ENCODE peak calls at places on chromosomes 5 and 9, in five cellular contexts. I, W, U, Y and B are unnamed samples. For H3K79me2, the result is how much of the 10 kb centered on the place peaks cover.

GRCh38 chr9:12775373-12775962 is 648 bp downstream of the LURAP1L start:
- DNase-seq in I (peak), W (peak), U (no peak), Y (no peak), B (peak)

GRCh38 chr9:88998911-88999310 is 7.6 kb downstream of the S1PR3 start:
- DNase-seq in I (no peak), W (no peak), U (no peak), Y (no peak), B (no peak)

GRCh38 chr5:116358911-116359418 is 215.7 kb downstream of the SEMA6A start:
- DNase-seq in I (no peak), W (no peak), U (no peak), Y (no peak), B (peak)

GRCh38 chr9:127388037-127388855 is 8.7 kb upstream of the SLC2A8 start:
- DNase-seq in I (peak), W (no peak), U (peak), Y (peak), B (peak)

GRCh38 chr5:55063899-55064298 is 38.5 kb upstream of the GZMA start:
- DNase-seq in I (no peak), W (no peak), U (no peak), Y (no peak), B (no peak)

GRCh38 chr5:98581416-98581999 is 192.0 kb upstream of the RGMB start:
- DNase-seq in I (no peak), W (no peak), U (no peak), Y (peak), B (no peak)

GRCh38 chr9:135288941-135289534 is 190.5 kb upstream of the PPP1R26 start:
- DNase-seq in I (no peak), W (no peak), U (no peak), Y (no peak), B (no peak)

GRCh38 chr9:129401623-129402340 is 219.1 kb downstream of the C9orf50 start:
- DNase-seq in I (no peak), W (peak), U (no peak), Y (no peak), B (no peak)

GRCh38 chr5:153654892-153655520 is 164.5 kb downstream of the GRIA1 start:
- DNase-seq in I (no peak), W (no peak), U (peak), Y (no peak), B (no peak)

GRCh38 chr5:168401226-168401625 is 85.0 kb upstream of the RARS1 start:
- DNase-seq in I (no peak), W (no peak), U (no peak), Y (no peak), B (no peak)

GRCh38 chr9:132049323-132049882 is 30.3 kb downstream of the MED27 start:
- DNase-seq in I (no peak), W (no peak), U (no peak), Y (no peak), B (no peak)

GRCh38 chr5:33258553-33258952 is 182.2 kb upstream of the TARS1 start:
- DNase-seq in I (no peak), W (no peak), U (no peak), Y (peak), B (no peak)

GRCh38 chr5:134581241-134581981 is 51.2 kb downstream of the SAR1B start:
- DNase-seq in I (no peak), W (no peak), U (no peak), Y (no peak), B (no peak)

GRCh38 chr5:19240150-19240549 is 747.9 kb downstream of the CDH18 start:
- DNase-seq in I (no peak), W (no peak), U (peak), Y (peak), B (no peak)

GRCh38 chr5:1041225-1042186 is 32.9 kb downstream of the NKD2 start:
- DNase-seq in I (no peak), W (no peak), U (peak), Y (peak), B (no peak)

GRCh38 chr9:97858393-97858713 is 5.3 kb downstream of the FOXE1 start:
- DNase-seq in I (no peak), W (no peak), U (no peak), Y (no peak), B (no peak)

GRCh38 chr5:80069918-80070318 is 34.8 kb downstream of the THBS4 start:
- DNase-seq in I (no peak), W (peak), U (no peak), Y (no peak), B (no peak)

GRCh38 chr5:73963021-73963420 is 337.0 kb downstream of the ARHGEF28 start:
- DNase-seq in I (no peak), W (no peak), U (peak), Y (peak), B (no peak)

GRCh38 chr9:127149463-127150390 is 27.3 kb upstream of the ANGPTL2 start:
- DNase-seq in I (no peak), W (no peak), U (no peak), Y (no peak), B (no peak)

GRCh38 chr5:107937198-107937597 is 266.5 kb upstream of the EFNA5 start:
- DNase-seq in I (peak), W (peak), U (no peak), Y (no peak), B (no peak)

GRCh38 chr5:68251386-68251785 is 35.8 kb downstream of the PIK3R1 start:
- DNase-seq in I (no peak), W (no peak), U (no peak), Y (no peak), B (no peak)

GRCh38 chr9:133735415-133735775 is 2.8 kb downstream of the SARDH start:
- DNase-seq in I (no peak), W (no peak), U (no peak), Y (no peak), B (no peak)

GRCh38 chr5:34841816-34842215 is 2.9 kb downstream of the TTC23L start:
- DNase-seq in I (no peak), W (no peak), U (no peak), Y (no peak), B (no peak)

GRCh38 chr9:128026255-128027165 is 40.6 kb downstream of the NAIF1 start:
- DNase-seq in I (no peak), W (no peak), U (peak), Y (no peak), B (no peak)

GRCh38 chr5:154972476-154973080 is 31.7 kb downstream of the MRPL22 start:
- DNase-seq in I (peak), W (peak), U (peak), Y (peak), B (peak)

GRCh38 chr5:60943624-60944023 is 1.2 kb downstream of the ERCC8 start:
- DNase-seq in I (no peak), W (no peak), U (peak), Y (peak), B (no peak)

DNA sequence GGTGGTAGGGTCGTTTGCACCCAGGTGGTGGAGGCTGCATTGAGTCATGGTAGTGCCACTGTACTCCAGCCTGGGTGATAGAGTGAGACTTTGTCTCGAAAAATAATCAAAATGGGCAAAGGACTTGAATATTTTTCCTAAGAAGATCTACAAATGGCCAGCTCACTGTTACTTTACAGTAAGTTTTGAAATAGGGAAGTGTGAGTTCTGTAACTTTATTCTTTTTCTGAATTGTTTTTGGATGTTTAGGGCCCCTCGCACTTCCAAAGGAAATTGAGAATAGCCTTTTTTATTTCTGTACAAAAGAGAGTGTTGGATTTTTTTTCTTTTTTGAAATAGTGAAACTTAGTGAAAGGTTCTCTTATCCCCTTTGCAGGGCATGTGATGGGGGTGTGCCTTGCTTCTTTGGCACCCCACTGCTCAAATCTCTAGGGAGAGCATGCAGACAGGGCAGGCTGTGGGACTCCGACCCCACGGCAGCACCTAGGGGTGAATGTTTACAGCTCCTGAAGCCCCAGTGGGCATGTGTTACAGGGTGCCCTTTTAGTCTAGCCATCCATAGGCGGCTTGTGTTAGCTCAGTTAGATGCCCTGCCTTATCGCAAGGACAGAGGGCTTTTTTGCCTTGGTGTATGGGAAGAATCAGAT is 33.3 kb downstream of the GPBP1 start:
- DNase-seq in I (no peak), W (no peak), U (no peak), Y (no peak), B (no peak)
- H3K79me2 ChIP-seq in I (half or more), W (half or more), U (half or more), Y (half or more), B (half or more)

DNA sequence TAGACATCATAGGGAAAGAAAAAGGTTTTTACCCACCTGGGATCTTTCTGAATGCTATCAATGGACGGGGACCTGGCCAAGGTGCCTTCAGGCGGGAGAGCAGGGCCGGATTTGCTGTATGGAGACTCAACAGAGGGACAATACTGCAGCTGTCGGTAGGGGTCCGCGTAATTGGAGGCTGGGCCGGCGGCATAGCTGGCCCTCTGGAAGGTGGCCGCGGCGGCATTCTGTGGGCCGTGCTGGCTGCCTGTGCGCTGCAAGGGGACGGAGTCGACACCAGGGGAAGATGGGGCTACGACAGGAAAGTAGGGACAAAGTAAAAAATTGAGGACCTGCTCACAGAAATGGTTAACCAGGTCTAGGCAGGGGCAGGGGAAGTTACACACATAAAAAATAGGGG is 557.9 kb downstream of the CTNND2 start:
- DNase-seq in I (no peak), W (peak), U (no peak), Y (no peak), B (no peak)
- TF ChIP-seq CTCF in I (no peak), W (no peak), U (no peak), Y (no peak), B (no peak)

GRCh38 chr5:122680623-122681350 is 94.1 kb upstream of the SNX2 start:
- DNase-seq in I (no peak), W (peak), U (no peak), Y (no peak), B (no peak)
- H3K79me2 ChIP-seq in I (under half), W (under half), U (under half), Y (under half), B (under half)

GRCh38 chr5:173625686-173626500 is 9.4 kb upstream of the BOD1 start:
- DNase-seq in I (peak), W (no peak), U (no peak), Y (peak), B (peak)
- TF ChIP-seq CTCF in I (no peak), W (peak), U (no peak), Y (peak), B (peak)

DNA sequence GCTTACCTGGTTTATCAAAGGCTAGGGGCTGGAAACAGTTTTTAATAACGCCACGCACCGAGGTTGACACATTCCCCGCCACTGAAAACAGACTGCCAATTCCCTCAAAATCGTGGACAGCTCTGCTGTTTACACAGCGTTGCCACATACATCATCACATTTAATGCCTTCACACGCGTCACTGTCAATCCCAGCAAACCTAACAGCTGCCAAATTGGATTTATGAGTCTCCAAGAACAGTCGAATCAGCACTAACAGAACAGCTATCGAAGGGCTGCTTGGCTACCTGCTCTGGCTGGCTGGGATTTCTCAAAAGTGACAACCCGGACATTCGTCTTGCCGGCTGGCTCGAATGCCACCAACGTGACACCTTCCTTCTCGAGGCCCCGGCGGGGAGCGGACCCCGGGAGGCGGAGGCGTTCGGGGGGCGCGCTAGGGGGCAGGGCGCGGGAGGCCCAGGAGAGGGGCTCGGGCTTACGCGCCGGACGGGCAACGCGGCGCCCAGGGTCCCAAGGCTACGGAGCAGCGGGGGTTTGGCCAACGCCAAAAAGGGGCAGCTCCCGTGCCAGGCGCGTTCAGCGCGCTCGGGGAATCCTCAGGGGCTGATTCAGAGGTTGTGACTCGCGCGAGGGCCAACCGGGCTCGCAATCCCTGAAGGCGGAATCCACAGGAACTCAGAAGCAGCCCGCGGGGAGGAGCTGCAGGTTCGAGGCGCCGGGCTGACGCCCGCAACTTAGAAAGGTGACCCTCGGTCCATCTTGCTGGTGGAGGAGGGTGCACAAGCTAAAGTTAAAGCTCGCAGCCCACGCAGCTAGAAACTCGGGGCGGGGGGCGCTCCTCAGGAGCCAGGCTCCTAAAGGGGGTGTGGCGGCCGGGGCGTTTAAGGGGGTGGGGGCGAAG is 1.2 kb downstream of the CDC14B start:
- DNase-seq in I (peak), W (peak), U (peak), Y (peak), B (no peak)
- H3K79me2 ChIP-seq in I (under half), W (under half), U (under half), Y (half or more), B (under half)

GRCh38 chr9:131018621-131019020 is 9.6 kb downstream of the LAMC3 start:
- DNase-seq in I (no peak), W (peak), U (no peak), Y (peak), B (no peak)
- TF ChIP-seq CTCF in I (no peak), W (peak), U (peak), Y (peak), B (peak)

GRCh38 chr5:143318270-143318669 is 85.2 kb downstream of the NR3C1 start:
- DNase-seq in I (no peak), W (no peak), U (no peak), Y (peak), B (no peak)
- H3K79me2 ChIP-seq in I (half or more), W (under half), U (half or more), Y (under half), B (half or more)

DNA sequence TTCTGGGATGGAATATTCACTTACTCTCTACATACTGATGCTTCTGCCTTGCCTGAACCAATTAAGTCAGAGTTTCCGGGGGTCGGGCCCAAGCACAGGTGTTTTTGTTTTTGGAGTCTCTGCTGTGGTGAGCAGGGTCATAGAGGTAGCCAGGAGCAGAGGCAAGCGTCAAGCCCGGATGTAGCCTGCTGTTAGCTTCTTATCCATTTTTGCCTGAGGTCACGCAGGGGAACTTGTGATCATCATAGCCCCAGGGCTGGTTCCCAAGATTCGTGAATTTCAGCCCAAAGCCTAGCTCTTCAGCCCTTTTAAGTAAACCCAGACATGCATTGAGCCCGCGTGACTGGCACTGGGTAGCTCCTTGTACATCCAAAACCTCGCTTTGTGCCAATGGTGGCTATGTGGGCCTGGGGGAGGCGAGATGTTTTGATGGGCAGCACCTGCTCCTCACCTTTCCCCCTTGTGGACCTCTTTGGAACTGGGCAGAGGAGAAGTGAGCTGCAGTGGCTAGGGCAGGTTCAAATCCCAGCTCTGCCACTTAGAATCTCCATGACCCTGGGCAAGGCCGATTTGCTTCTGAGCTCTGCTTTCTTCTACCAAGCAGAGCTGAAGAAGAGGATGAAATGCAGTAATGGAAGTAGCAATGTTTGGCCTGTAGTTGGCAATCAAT is 33.7 kb downstream of the FGF18 start:
- DNase-seq in I (no peak), W (peak), U (no peak), Y (no peak), B (no peak)
- TF ChIP-seq CTCF in I (no peak), W (peak), U (no peak), Y (no peak), B (no peak)

GRCh38 chr9:36448017-36448416 is 47.9 kb upstream of the RNF38 start:
- DNase-seq in I (no peak), W (no peak), U (no peak), Y (no peak), B (no peak)
- H3K79me2 ChIP-seq in I (half or more), W (half or more), U (under half), Y (under half), B (under half)